ENCODE peak calls at places on chromosomes 11 and 22, in seven cellular contexts. One of them, this sample, is unnamed.

GRCh38 chr11:44805596-44805995 is 78.8 kb downstream of the TSPAN18 start:
- DNase-seq in effector CD4-positive, alpha-beta T cell: no peak
- DNase-seq in astrocyte of the spinal cord: no peak
- DNase-seq in CD8-positive, alpha-beta T cell: no peak
- DNase-seq in mammary epithelial cell: no peak
- DNase-seq in M059J: peak; percentile 47
- DNase-seq in adrenal gland: no peak
- DNase-seq in this sample: no peak

GRCh38 chr11:134652586-134653255 is 240.7 kb upstream of the B3GAT1 start:
- DNase-seq in adrenal gland: peak; percentile 1
- DNase-seq in mammary epithelial cell: no peak
- DNase-seq in astrocyte of the spinal cord: no peak
- DNase-seq in effector CD4-positive, alpha-beta T cell: no peak
- DNase-seq in CD8-positive, alpha-beta T cell: no peak
- DNase-seq in M059J: no peak
- DNase-seq in this sample: peak; percentile 2

GRCh38 chr11:32920570-32920969 is 28.0 kb downstream of the QSER1 start:
- DNase-seq in effector CD4-positive, alpha-beta T cell: no peak
- DNase-seq in adrenal gland: no peak
- DNase-seq in M059J: no peak
- DNase-seq in CD8-positive, alpha-beta T cell: no peak
- DNase-seq in astrocyte of the spinal cord: no peak
- DNase-seq in mammary epithelial cell: peak; percentile 4
- DNase-seq in this sample: no peak

GRCh38 chr22:22878801-22879674 is 8.6 kb upstream of the IGLL5 start:
- DNase-seq in CD8-positive, alpha-beta T cell: no peak
- DNase-seq in astrocyte of the spinal cord: no peak
- DNase-seq in M059J: no peak
- DNase-seq in mammary epithelial cell: no peak
- DNase-seq in adrenal gland: no peak
- DNase-seq in effector CD4-positive, alpha-beta T cell: no peak
- DNase-seq in this sample: no peak

GRCh38 chr11:24833598-24833997 is 336.7 kb downstream of the LUZP2 start:
- DNase-seq in astrocyte of the spinal cord: no peak
- DNase-seq in M059J: no peak
- DNase-seq in CD8-positive, alpha-beta T cell: no peak
- DNase-seq in adrenal gland: no peak
- DNase-seq in effector CD4-positive, alpha-beta T cell: no peak
- DNase-seq in mammary epithelial cell: no peak
- DNase-seq in this sample: no peak

GRCh38 chr22:40178417-40179409 is 988 bp downstream of the TNRC6B start:
- DNase-seq in effector CD4-positive, alpha-beta T cell: peak; percentile 12
- DNase-seq in astrocyte of the spinal cord: peak; percentile 57
- DNase-seq in M059J: peak; percentile 51
- DNase-seq in mammary epithelial cell: no peak
- DNase-seq in adrenal gland: no peak
- DNase-seq in CD8-positive, alpha-beta T cell: no peak
- DNase-seq in this sample: no peak

GRCh38 chr22:48843640-48844039 is 984.0 kb downstream of the BRD1 start:
- DNase-seq in adrenal gland: no peak
- DNase-seq in CD8-positive, alpha-beta T cell: no peak
- DNase-seq in M059J: no peak
- DNase-seq in mammary epithelial cell: no peak
- DNase-seq in astrocyte of the spinal cord: no peak
- DNase-seq in effector CD4-positive, alpha-beta T cell: no peak
- DNase-seq in this sample: no peak

GRCh38 chr11:119316017-119316728 is 757 bp downstream of the MCAM start:
- DNase-seq in adrenal gland: peak; percentile 58
- DNase-seq in astrocyte of the spinal cord: peak; percentile 31
- DNase-seq in CD8-positive, alpha-beta T cell: no peak
- DNase-seq in effector CD4-positive, alpha-beta T cell: no peak
- DNase-seq in mammary epithelial cell: peak; percentile 45
- DNase-seq in M059J: peak; percentile 68
- DNase-seq in this sample: no peak